ENCODE peak calls at places on chromosomes 3 and 15, in five cellular contexts. K is RWPE1, Z is omental fat pad, H is fibroblast of mammary gland, N is neural progenitor cell. F is an unnamed sample.

GRCh38 chr3:10532939-10533730 is 27.7 kb upstream of the ATP2B2 start:
- DNase-seq in Z (no peak), N (no peak), H (no peak), K (no peak), F (no peak)

GRCh38 chr3:85881833-85882393 is 923.1 kb downstream of the CADM2 start:
- DNase-seq in H (no peak), N (no peak), K (no peak), Z (no peak), F (no peak)

GRCh38 chr3:177830411-177830849 is 633.1 kb upstream of the TBL1XR1 start:
- DNase-seq in N (no peak), K (peak), Z (no peak), H (peak), F (no peak)

GRCh38 chr3:107392549-107393165 is 15.4 kb downstream of the CCDC54 start:
- DNase-seq in Z (no peak), K (peak), H (peak), N (no peak), F (no peak)

GRCh38 chr3:99012051-99012450 is 110.6 kb upstream of the DCBLD2 start:
- DNase-seq in K (no peak), N (no peak), Z (no peak), H (peak), F (no peak)

GRCh38 chr3:84066920-84067319 is 891.9 kb upstream of the CADM2 start:
- DNase-seq in Z (no peak), H (no peak), N (peak), K (no peak), F (no peak)

GRCh38 chr15:77844798-77845446 is 212.2 kb upstream of the LINGO1 start:
- DNase-seq in N (no peak), H (no peak), Z (no peak), K (no peak), F (no peak)

GRCh38 chr15:65069179-65069578 is 1.4 kb upstream of the RASL12 start:
- DNase-seq in Z (no peak), H (peak), N (no peak), K (no peak), F (no peak)

GRCh38 chr3:47910777-47911440 is 105.3 kb downstream of the MAP4 start:
- DNase-seq in N (no peak), H (peak), Z (no peak), K (peak), F (peak)

GRCh38 chr15:35740761-35741160 is 194.8 kb upstream of the DPH6 start:
- DNase-seq in K (no peak), H (peak), N (no peak), Z (no peak), F (no peak)

GRCh38 chr3:141465221-141465620 is 21.6 kb upstream of the RASA2 start:
- DNase-seq in N (no peak), H (peak), K (no peak), Z (no peak), F (no peak)

GRCh38 chr15:39235084-39235795 is 345.6 kb upstream of the THBS1 start:
- DNase-seq in H (peak), N (no peak), Z (no peak), K (peak), F (no peak)

GRCh38 chr15:34013746-34014145 is 25.3 kb downstream of the AVEN start:
- DNase-seq in Z (no peak), N (no peak), H (no peak), K (no peak), F (no peak)

GRCh38 chr3:46971742-46972141 is 4.8 kb downstream of the CCDC12 start:
- DNase-seq in Z (no peak), N (no peak), K (no peak), H (no peak), F (no peak)

GRCh38 chr15:73924258-73924921 is 1.9 kb upstream of the LOXL1 start:
- DNase-seq in H (peak), N (peak), Z (no peak), K (peak), F (peak)

GRCh38 chr3:61417352-61417751 is 144.0 kb upstream of the PTPRG start:
- DNase-seq in H (peak), Z (no peak), N (no peak), K (no peak), F (no peak)

GRCh38 chr15:64740361-64741170 is 34.8 kb downstream of the RBPMS2 start:
- DNase-seq in N (no peak), K (peak), Z (no peak), H (peak), F (peak)

DNA sequence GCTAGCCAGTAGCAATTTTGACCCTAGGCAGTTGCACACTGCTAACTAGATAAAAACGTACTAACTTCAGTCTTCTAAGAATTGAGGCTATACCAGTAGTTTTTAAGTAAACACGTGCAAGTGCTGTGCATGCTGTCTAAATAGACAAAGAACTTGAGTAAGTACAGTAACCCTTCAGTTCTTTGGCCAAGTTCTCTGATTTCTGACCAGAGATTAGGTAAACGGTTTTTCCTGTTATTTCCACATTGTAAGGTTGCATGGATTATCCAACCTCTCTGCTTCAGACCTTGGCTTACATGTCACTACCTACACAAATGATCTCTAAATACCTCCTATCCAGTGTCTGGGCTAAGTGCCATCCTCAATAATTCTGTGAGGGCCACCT is 892 bp upstream of the XXYLT1 start:
- DNase-seq in N (no peak), H (no peak), Z (no peak), K (no peak), F (no peak)
- TF ChIP-seq CTCF in N (no peak), H (no peak), Z (no peak), K (no peak), F (no peak)

DNA sequence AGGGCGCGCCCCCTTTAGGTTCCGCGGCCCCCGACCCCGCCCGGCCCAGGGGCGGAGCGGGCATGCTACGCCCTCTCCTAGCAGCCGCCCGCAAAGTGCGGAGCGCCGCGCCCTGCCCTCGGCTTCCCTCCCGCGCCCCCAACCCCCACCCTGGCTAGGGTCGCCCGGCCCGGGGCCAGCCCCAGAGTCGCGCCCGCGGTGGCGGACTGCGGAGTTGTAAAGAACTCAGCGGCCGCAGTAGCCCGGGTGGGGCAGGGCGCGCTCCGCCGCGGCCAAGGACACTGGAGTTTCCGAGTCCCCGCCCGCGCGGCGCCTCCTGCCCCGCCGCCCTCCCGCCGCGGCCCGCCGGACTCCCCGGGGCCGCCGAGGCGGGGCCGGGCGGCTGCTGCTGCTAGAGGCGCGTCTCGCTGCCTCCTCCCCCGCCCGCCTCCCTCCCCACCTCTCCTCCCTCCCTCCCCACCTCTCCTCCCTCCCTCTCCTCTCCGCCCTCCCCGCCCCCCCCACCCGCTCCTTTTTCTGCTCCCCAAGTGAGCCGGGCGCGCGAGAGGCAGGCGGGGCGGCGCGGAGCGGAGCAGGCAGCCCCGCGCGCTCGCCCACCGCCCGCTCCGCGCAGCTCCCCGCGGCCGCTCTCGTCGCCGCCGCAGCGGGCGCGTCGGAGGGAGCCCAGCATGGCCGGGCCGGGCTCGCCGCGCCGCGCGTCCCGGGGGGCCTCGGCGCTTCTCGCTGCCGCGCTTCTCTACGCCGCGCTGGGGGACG is at the start of gene CACNA2D3:
- DNase-seq in K (no peak), Z (no peak), N (peak), H (no peak), F (no peak)
- TF ChIP-seq CTCF in K (no peak), Z (no peak), N (no peak), H (no peak), F (no peak)

DNA sequence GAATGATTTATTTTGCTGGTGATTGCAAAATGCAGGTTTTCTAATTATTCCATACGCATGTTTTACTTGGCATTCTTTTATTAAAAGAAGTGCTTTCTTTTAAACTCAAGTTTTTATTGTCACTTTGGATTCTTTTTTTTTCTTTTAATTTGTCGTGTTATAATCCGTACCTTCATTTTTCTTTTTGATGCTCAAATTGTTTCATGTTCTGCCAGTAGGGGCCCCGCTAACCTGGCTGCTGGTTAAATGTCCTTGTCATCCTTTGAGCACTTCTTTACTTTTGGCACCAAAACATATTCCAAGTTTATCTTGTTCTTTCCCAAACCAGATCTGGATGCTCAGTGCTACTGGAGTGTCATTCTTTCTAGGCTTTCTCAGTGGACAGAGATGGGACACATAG is 31.6 kb downstream of the MED12L start:
- DNase-seq in H (no peak), K (no peak), Z (no peak), N (no peak), F (no peak)
- TF ChIP-seq CTCF in H (no peak), K (no peak), Z (no peak), N (no peak), F (no peak)

DNA sequence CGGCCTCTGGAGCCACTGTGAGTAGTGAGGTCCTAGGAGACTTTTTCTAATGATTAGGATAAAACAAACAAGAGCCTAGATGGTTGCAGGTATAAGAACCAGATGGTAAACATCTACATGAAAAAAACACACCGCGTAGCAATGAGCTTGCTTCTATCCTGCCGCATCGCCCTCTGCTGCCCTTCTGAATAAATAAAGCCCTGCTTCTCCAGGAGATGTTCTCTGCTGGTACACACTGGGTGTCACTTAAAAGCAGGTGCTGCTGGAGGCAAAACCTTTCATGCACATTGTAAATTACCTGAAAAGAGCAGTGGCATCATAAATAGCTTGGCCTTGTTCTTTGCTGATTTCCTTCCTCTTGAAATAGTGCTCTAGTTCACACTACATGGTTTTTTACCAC is 164.4 kb upstream of the TOPAZ1 start:
- DNase-seq in K (no peak), H (no peak), Z (no peak), N (peak), F (no peak)
- TF ChIP-seq CTCF in K (no peak), H (peak), Z (no peak), N (peak), F (no peak)

DNA sequence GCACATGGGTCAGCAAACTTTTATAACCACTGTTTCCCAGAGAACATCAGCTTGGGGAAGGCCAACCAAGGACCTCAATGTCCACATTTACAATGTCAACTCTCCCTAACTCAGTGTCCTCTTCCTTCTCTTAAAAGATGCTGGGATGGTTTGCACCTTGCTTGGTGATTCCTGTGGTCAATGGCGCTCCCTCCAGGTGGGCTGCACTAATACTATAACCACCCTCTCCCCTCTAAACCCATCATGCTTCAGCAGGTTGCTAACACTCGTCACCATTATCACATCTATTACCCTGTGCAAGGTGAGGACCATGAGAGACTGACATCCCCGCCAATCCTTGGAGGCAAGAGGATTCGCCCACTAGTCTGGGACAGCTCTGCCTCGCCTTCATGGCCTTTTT is 65.2 kb downstream of the FRMD5 start:
- DNase-seq in K (no peak), N (no peak), Z (no peak), H (no peak), F (no peak)
- TF ChIP-seq CTCF in K (no peak), N (no peak), Z (no peak), H (no peak), F (no peak)

F was measured in Calu3.